ENCODE peak calls at places on chromosome 18, in nine cellular contexts. H is heart right ventricle, Y is hepatocyte, T is tibial artery, O is HCT116, P is ovary, E is GM23248, F is foreskin keratinocyte, N is psoas muscle. B is an unnamed sample. For H3K27me3 and H3K4me1, the result is how much of the 10 kb centered on the place peaks cover.

GRCh38 chr18:6929370-6930102 is 188.1 kb downstream of the LAMA1 start:
- DNase-seq in H (no peak), Y (no peak), T (no peak), O (no peak), P (no peak), E (no peak), F (no peak), N (no peak), B (no peak)

GRCh38 chr18:63083555-63083954 is 236.0 kb downstream of the BCL2 start:
- DNase-seq in H (no peak), Y (no peak), T (no peak), O (no peak), P (no peak), E (peak), F (no peak), N (no peak), B (no peak)

GRCh38 chr18:78518805-78519204 is 460.8 kb upstream of the SALL3 start:
- DNase-seq in H (no peak), Y (no peak), T (no peak), O (no peak), P (no peak), E (no peak), F (no peak), N (no peak), B (no peak)

GRCh38 chr18:64127172-64127571 is 21.7 kb downstream of the LINC00305 start:
- DNase-seq in H (no peak), Y (no peak), T (no peak), O (no peak), P (no peak), E (no peak), F (no peak), N (no peak), B (no peak)

GRCh38 chr18:10490401-10491289 is 35.2 kb upstream of the NAPG start:
- DNase-seq in H (no peak), Y (peak), T (no peak), O (peak), P (no peak), E (no peak), F (no peak), N (no peak), B (no peak)

GRCh38 chr18:63378919-63379638 is 12.1 kb upstream of the KDSR start:
- DNase-seq in H (no peak), Y (no peak), T (no peak), O (no peak), P (no peak), E (peak), F (no peak), N (no peak), B (no peak)

GRCh38 chr18:34760444-34760843 is 50.3 kb downstream of the DTNA start:
- DNase-seq in H (peak), Y (no peak), T (no peak), O (no peak), P (no peak), E (no peak), F (no peak), N (peak), B (peak)

GRCh38 chr18:47150029-47150823 is at the start of gene HDHD2:
- DNase-seq in H (peak), Y (peak), T (peak), O (peak), P (peak), E (peak), F (peak), N (peak), B (peak)

GRCh38 chr18:76610933-76611749 is 116.1 kb upstream of the ZNF516 start:
- DNase-seq in H (no peak), Y (peak), T (no peak), O (no peak), P (no peak), E (peak), F (peak), N (no peak), B (peak)

GRCh38 chr18:64208531-64208930 is 59.6 kb upstream of the LINC00305 start:
- DNase-seq in H (no peak), Y (no peak), T (no peak), O (no peak), P (no peak), E (no peak), F (no peak), N (no peak), B (no peak)

GRCh38 chr18:77478619-77479018 is 229.0 kb downstream of the GALR1 start:
- DNase-seq in H (no peak), Y (no peak), T (no peak), O (no peak), P (no peak), E (no peak), F (no peak), N (no peak), B (peak)

GRCh38 chr18:22601481-22601880 is 183.8 kb upstream of the CTAGE1 start:
- DNase-seq in H (no peak), Y (no peak), T (no peak), O (no peak), P (no peak), E (peak), F (no peak), N (no peak), B (no peak)

GRCh38 chr18:64017870-64018269 is 48.0 kb downstream of the SERPINB8 start:
- DNase-seq in H (no peak), Y (peak), T (no peak), O (peak), P (no peak), E (peak), F (peak), N (no peak), B (no peak)

GRCh38 chr18:9508446-9509025 is 33.2 kb downstream of the RALBP1 start:
- DNase-seq in H (no peak), Y (no peak), T (no peak), O (no peak), P (no peak), E (no peak), F (no peak), N (no peak), B (no peak)

GRCh38 chr18:8260319-8260718 is 348.9 kb upstream of the RAB12 start:
- DNase-seq in H (no peak), Y (no peak), T (no peak), O (no peak), P (no peak), E (peak), F (peak), N (no peak), B (no peak)

GRCh38 chr18:6414723-6415362 is at the start of gene L3MBTL4:
- DNase-seq in H (peak), Y (peak), T (no peak), O (no peak), P (peak), E (peak), F (no peak), N (peak), B (peak)

GRCh38 chr18:46488472-46489213 is 168.4 kb downstream of the LOXHD1 start:
- DNase-seq in H (no peak), Y (no peak), T (no peak), O (no peak), P (no peak), E (no peak), F (no peak), N (no peak), B (no peak)

GRCh38 chr18:70041459-70042020 is 93.9 kb upstream of the CD226 start:
- DNase-seq in H (no peak), Y (no peak), T (no peak), O (no peak), P (no peak), E (no peak), F (no peak), N (no peak), B (no peak)

GRCh38 chr18:22828171-22828570 is 105.0 kb upstream of the RBBP8 start:
- DNase-seq in H (no peak), Y (no peak), T (no peak), O (no peak), P (no peak), E (peak), F (peak), N (no peak), B (no peak)

GRCh38 chr18:11676386-11676785 is 12.7 kb upstream of the GNAL start:
- DNase-seq in H (no peak), Y (no peak), T (no peak), O (no peak), P (no peak), E (no peak), F (no peak), N (no peak), B (no peak)

GRCh38 chr18:23591011-23591410 is 4.7 kb upstream of the NPC1 start:
- DNase-seq in H (no peak), Y (no peak), T (no peak), O (no peak), P (no peak), E (peak), F (no peak), N (no peak), B (no peak)

GRCh38 chr18:62521588-62521987 is 1.2 kb upstream of the ZCCHC2 start:
- DNase-seq in H (no peak), Y (no peak), T (no peak), O (no peak), P (no peak), E (no peak), F (no peak), N (no peak), B (no peak)

GRCh38 chr18:41972067-41973000 is 17.3 kb downstream of the PIK3C3 start:
- DNase-seq in H (no peak), Y (no peak), T (no peak), O (no peak), P (no peak), E (no peak), F (no peak), N (no peak), B (no peak)

GRCh38 chr18:52426462-52426861 is 86.5 kb downstream of the DCC start:
- DNase-seq in H (no peak), Y (no peak), T (no peak), O (no peak), P (no peak), E (no peak), F (no peak), N (no peak), B (no peak)

GRCh38 chr18:31504455-31505147 is 6.6 kb downstream of the DSG2 start:
- DNase-seq in H (no peak), Y (no peak), T (no peak), O (no peak), P (no peak), E (no peak), F (no peak), N (no peak), B (no peak)

DNA sequence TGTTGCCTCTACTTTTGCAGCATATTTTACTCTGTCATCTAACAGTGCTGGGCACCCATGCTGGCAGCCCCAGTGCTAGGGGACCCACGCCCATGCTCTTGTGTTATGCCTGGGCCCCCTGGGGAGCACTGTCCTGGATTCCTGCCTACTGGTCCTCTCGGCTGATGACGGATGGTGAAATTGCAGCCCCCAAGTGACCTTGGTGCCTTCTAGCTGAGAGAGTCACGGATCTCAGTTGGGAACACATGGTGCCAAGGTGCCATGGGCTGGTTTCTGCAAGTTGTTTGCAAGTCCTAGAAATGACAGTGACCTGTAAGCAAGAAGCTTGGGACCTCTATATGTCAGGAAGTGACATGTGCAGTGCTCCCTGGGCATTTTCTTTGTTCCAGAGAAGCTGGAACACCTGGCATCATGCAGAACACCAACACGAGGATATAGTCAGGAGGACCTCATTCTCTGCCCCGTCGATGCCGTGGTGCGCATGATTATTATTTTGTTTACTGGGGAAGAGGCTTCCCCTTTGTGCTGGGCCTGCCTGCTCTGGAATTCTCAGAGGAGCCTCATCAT is 187.6 kb downstream of the LDLRAD4 start:
- DNase-seq in H (no peak), Y (no peak), T (no peak), O (no peak), P (no peak), E (no peak), F (no peak), N (no peak), B (no peak)
- H3K27me3 ChIP-seq in H (under half), Y (under half), T (under half), O (under half), P (under half), E (under half), F (under half), N (under half), B (under half)

DNA sequence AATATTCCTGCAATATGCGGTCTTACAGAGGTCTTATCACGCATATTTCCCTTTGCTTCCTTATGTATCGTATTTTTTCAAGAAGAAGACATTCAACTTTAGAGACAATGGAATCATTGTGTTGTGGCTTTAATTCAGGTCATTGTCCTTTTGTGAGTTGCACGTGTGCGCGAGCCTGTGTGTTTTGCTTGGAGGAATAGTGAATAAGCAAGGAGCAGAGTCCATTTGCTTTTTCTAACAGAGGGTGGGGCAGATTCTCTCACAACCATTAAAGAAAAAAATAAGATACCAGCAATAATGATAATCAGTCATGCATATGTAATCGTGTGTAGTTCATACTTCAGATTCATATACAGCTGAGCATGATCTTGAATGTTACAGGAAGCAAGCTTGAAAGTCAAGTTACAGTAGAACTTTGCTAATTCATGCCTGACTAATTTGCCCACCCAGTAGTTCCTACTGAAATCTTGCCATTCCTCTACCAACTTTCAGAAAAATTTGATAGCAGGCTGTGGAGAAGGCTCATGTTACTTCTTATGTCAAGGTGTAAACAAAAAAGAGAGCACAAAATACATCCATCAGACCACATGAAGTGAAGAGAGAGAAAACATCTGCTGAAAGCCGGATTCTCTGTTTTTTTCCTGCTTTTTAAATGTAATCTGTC is 243.7 kb downstream of the NEDD4L start:
- DNase-seq in H (no peak), Y (peak), T (no peak), O (no peak), P (no peak), E (no peak), F (no peak), N (no peak), B (no peak)
- H3K4me1 ChIP-seq in H (under half), Y (half or more), T (under half), O (under half), P (under half), E (under half), F (under half), N (half or more), B (under half)

DNA sequence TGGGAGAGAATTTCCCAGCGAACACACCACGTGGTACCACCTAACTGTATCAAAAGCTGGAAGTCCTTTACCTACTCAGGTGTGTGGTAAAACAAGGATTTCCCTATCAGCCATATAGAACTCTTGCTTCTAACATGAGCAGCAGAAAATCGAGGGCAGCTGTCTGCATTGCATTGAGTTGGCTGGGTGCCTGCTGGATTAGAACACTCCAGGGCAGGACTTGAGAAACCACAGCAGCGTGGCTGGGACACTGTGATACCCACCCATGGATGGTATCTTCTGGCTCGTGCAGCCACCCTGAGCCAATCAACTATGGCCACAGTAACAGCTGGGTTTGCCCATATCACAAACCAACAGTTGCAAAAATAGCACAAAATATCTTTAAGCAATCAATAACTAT is 188.3 kb downstream of the FBXO15 start:
- DNase-seq in H (no peak), Y (no peak), T (no peak), O (no peak), P (no peak), E (no peak), F (no peak), N (no peak), B (no peak)
- H3K27me3 ChIP-seq in H (under half), Y (under half), T (under half), O (under half), P (under half), E (under half), F (under half), N (under half), B (under half)

DNA sequence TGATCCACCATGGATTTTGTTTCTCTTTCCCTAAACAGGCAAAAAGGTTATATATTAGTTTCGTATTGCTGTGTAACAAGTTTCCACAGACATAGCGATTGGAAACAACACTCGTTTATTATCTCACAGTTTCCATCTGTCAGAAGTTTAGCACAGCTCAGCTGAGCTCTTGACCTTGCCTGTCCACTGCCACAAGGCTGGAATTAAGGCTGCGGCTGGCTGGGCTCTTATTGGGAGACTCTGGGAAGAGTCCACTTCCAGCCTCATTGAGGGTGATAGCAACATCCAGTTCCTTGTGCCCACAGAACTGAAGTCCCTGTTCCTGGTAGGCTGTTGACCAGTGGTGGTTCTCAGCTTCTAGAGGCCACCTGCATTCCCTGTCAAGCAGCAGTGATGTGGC is 120.4 kb downstream of the TPGS2 start:
- DNase-seq in H (no peak), Y (no peak), T (no peak), O (no peak), P (no peak), E (no peak), F (no peak), N (no peak), B (no peak)
- H3K4me1 ChIP-seq in H (under half), Y (under half), T (under half), O (under half), P (under half), E (under half), F (under half), N (under half), B (under half)

GRCh38 chr18:50558948-50559749 is 738 bp upstream of the MAPK4 start:
- DNase-seq in H (peak), Y (peak), T (no peak), O (no peak), P (no peak), E (no peak), F (no peak), N (no peak), B (no peak)

GRCh38 chr18:50562686-50563085 is 2.8 kb downstream of the MAPK4 start:
- DNase-seq in H (no peak), Y (no peak), T (no peak), O (no peak), P (no peak), E (no peak), F (no peak), N (no peak), B (no peak)

GRCh38 chr18:50563376-50563775 is 3.5 kb downstream of the MAPK4 start:
- DNase-seq in H (no peak), Y (no peak), T (no peak), O (no peak), P (no peak), E (no peak), F (no peak), N (no peak), B (no peak)

GRCh38 chr18:50559750-50560680 is at the start of gene MAPK4:
- DNase-seq in H (peak), Y (peak), T (peak), O (no peak), P (peak), E (peak), F (peak), N (peak), B (peak)

GRCh38 chr18:50560681-50561629 is 1.1 kb downstream of the MAPK4 start:
- DNase-seq in H (peak), Y (peak), T (no peak), O (no peak), P (no peak), E (no peak), F (peak), N (no peak), B (peak)
- H3K27me3 ChIP-seq in H (under half), Y (under half), T (under half), O (under half), P (under half), E (under half), F (half or more), N (under half), B (under half)

GRCh38 chr18:44729631-44730101 is 49.0 kb downstream of the SETBP1 start:
- DNase-seq in H (no peak), Y (peak), T (no peak), O (no peak), P (no peak), E (peak), F (peak), N (no peak), B (no peak)
- H3K4me1 ChIP-seq in H (under half), Y (half or more), T (under half), O (under half), P (under half), E (half or more), F (half or more), N (under half), B (under half)

GRCh38 chr18:49565656-49566055 is 3.8 kb downstream of the LIPG start:
- DNase-seq in H (peak), Y (no peak), T (no peak), O (no peak), P (no peak), E (peak), F (no peak), N (no peak), B (peak)
- H3K27me3 ChIP-seq in H (under half), Y (under half), T (under half), O (under half), P (under half), E (under half), F (under half), N (under half), B (under half)

DNA sequence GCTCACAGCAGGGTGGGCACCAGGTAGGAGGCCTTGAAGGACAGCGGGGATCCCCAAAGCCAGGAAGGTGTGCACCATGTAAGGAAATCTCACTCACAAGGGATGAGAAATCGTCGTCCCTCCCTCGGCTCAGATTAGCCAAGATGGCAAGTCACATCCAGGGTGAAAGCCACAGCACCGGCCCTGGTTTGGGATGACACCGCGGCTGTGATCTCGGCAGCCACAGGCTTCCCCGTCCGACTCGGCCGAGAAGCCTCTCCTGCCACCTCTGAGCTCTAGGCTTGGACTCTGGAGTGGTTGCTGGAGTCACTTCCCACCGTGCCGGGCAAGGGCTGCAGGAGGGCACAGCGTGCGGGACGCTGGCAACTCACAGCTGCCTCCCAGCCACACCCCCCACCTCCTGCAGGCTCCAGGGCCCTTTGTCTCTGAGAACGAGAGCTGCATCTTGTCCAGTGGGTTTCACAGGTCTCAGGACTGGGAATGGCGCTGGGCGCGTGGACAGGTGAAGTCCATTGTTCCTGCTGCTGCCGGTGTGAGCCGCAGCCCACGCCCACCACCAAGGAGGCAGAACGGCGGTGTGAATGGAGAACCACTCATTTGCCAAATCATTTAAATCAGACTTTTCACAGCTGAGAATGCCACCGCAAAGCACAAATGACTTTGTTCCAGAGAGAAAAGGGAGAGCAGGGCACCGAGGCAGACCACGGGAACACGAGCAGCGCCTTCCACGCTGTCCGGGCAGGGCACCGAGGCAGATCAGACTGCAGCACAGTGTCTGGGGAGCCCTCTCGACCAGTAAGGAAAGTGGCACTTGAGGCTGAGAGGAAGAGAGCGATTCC is 81.3 kb upstream of the CTDP1 start:
- DNase-seq in H (no peak), Y (no peak), T (peak), O (no peak), P (peak), E (no peak), F (no peak), N (peak), B (no peak)
- H3K4me1 ChIP-seq in H (under half), Y (under half), T (under half), O (under half), P (under half), E (under half), F (under half), N (under half), B (under half)

GRCh38 chr18:13301691-13302469 is 83.3 kb downstream of the LDLRAD4 start:
- DNase-seq in H (no peak), Y (no peak), T (no peak), O (no peak), P (no peak), E (no peak), F (no peak), N (no peak), B (no peak)
- H3K27me3 ChIP-seq in H (under half), Y (under half), T (under half), O (under half), P (under half), E (under half), F (under half), N (under half), B (under half)